ENCODE peak calls at places on chromosomes 7 and 10, in seven cellular contexts. X, R, N, G, P, H and E are unnamed samples.

GRCh38 chr7:37833107-37833817 is 15.1 kb upstream of the NME8 start:
- DNase-seq in N (peak; percentile 53), R (peak; percentile 35), G (peak; percentile 47), H (no peak), X (peak; percentile 19), P (peak; percentile 32), E (peak; percentile 73)

GRCh38 chr10:127325506-127325905 is 129.1 kb upstream of the INSYN2A start:
- DNase-seq in R (no peak), N (no peak), X (no peak), P (no peak), G (no peak), H (no peak), E (no peak)

GRCh38 chr7:117790251-117790650 is 83.0 kb downstream of the CTTNBP2 start:
- DNase-seq in R (no peak), N (no peak), G (no peak), P (no peak), X (no peak), H (no peak), E (no peak)

GRCh38 chr7:6564091-6564770 is 13.0 kb upstream of the GRID2IP start:
- DNase-seq in R (no peak), X (no peak), H (no peak), N (no peak), P (no peak), G (no peak), E (no peak)

GRCh38 chr7:131498237-131498885 is 58.1 kb downstream of the PODXL start:
- DNase-seq in P (no peak), H (no peak), R (peak; percentile 56), X (no peak), N (peak; percentile 46), G (no peak), E (no peak)

GRCh38 chr10:99364125-99364524 is 35.0 kb downstream of the CNNM1 start:
- DNase-seq in P (no peak), N (peak; percentile 91), R (peak; percentile 79), X (no peak), G (no peak), H (no peak), E (no peak)

GRCh38 chr7:131530137-131530536 is 26.3 kb downstream of the PODXL start:
- DNase-seq in H (no peak), R (no peak), N (no peak), G (no peak), P (no peak), X (no peak), E (no peak)

GRCh38 chr7:75737856-75738603 is 711 bp downstream of the HIP1 start:
- DNase-seq in X (no peak), G (no peak), R (no peak), N (no peak), P (no peak), H (no peak), E (no peak)

GRCh38 chr7:99625321-99625720 is 8.6 kb downstream of the ZSCAN25 start:
- DNase-seq in P (no peak), X (no peak), N (no peak), R (no peak), H (no peak), G (no peak), E (no peak)

GRCh38 chr7:80182630-80183276 is 48.1 kb downstream of the GNAI1 start:
- DNase-seq in G (no peak), R (peak; percentile 68), P (no peak), X (no peak), N (no peak), H (no peak), E (no peak)